ENCODE peak calls at places on chromosomes 16 and 17, in eight cellular contexts. E is psoas muscle, N is heart left ventricle, B is cardiac muscle cell, U is IMR-90, F is HL-60, L is prostate gland, M is SK-N-SH. G is an unnamed sample.

GRCh38 chr16:90018297-90019200 is 707 bp downstream of the DBNDD1 start:
- DNase-seq in M (peak), E (no peak), U (no peak), B (peak), L (peak), N (no peak), F (no peak), G (no peak)

GRCh38 chr17:45436161-45436560 is 3.5 kb upstream of the ARHGAP27 start:
- DNase-seq in E (no peak), B (no peak), M (peak), L (no peak), F (no peak), U (no peak), N (no peak), G (no peak)

GRCh38 chr16:24124291-24124690 is 131.8 kb upstream of the CACNG3 start:
- DNase-seq in B (no peak), E (no peak), F (no peak), U (no peak), N (no peak), L (no peak), M (no peak), G (no peak)

GRCh38 chr17:18026408-18026776 is 12.6 kb downstream of the ATPAF2 start:
- DNase-seq in N (peak), E (peak), M (peak), L (no peak), B (no peak), F (no peak), U (peak), G (no peak)

GRCh38 chr16:76577003-76577402 is 299.8 kb downstream of the CNTNAP4 start:
- DNase-seq in U (no peak), E (no peak), N (no peak), B (no peak), F (no peak), L (no peak), M (no peak), G (no peak)

GRCh38 chr16:87323727-87324410 is 6.7 kb upstream of the C16orf95 start:
- DNase-seq in L (no peak), U (no peak), M (no peak), F (no peak), N (peak), B (no peak), E (peak), G (no peak)

GRCh38 chr17:53472586-53472985 is 350.1 kb upstream of the KIF2B start:
- DNase-seq in U (no peak), N (no peak), L (no peak), F (no peak), E (no peak), M (no peak), B (no peak), G (peak)

GRCh38 chr16:89442990-89443726 is 47.2 kb downstream of the ANKRD11 start:
- DNase-seq in B (peak), M (peak), L (peak), U (peak), F (no peak), E (peak), N (peak), G (peak)

GRCh38 chr16:88070989-88071625 is 119.9 kb downstream of the BANP start:
- DNase-seq in L (no peak), F (no peak), M (no peak), B (no peak), U (no peak), N (peak), E (peak), G (no peak)

GRCh38 chr16:81478876-81479496 is 34.4 kb downstream of the CMIP start:
- DNase-seq in N (peak), M (no peak), E (peak), U (no peak), L (peak), F (no peak), B (no peak), G (no peak)

GRCh38 chr17:63517825-63518534 is 5.2 kb upstream of the KCNH6 start:
- DNase-seq in F (no peak), U (no peak), M (no peak), N (no peak), E (no peak), B (no peak), L (no peak), G (no peak)

GRCh38 chr17:69560987-69561441 is 146.5 kb downstream of the MAP2K6 start:
- DNase-seq in M (peak), U (peak), E (no peak), N (no peak), F (no peak), B (peak), L (no peak), G (no peak)

GRCh38 chr17:17698869-17699351 is 17.7 kb downstream of the RAI1 start:
- DNase-seq in L (no peak), F (no peak), N (no peak), U (peak), B (peak), M (no peak), E (peak), G (no peak)

GRCh38 chr16:56897026-56897799 is 32.2 kb downstream of the SLC12A3 start:
- DNase-seq in M (no peak), B (no peak), U (no peak), E (no peak), F (no peak), L (no peak), N (no peak), G (no peak)

GRCh38 chr17:3475812-3476686 is at the start of gene ASPA:
- DNase-seq in E (no peak), M (no peak), U (peak), N (no peak), B (no peak), L (no peak), F (no peak), G (no peak)

GRCh38 chr17:59331929-59332889 is 754 bp downstream of the YPEL2 start:
- DNase-seq in E (peak), U (no peak), M (peak), N (peak), B (peak), F (no peak), L (peak), G (no peak)

GRCh38 chr16:22264786-22265185 is 32.4 kb upstream of the POLR3E start:
- DNase-seq in E (no peak), M (peak), U (no peak), B (no peak), F (no peak), N (no peak), L (no peak), G (no peak)

GRCh38 chr17:49327835-49328784 is 33.9 kb downstream of the ZNF652 start:
- DNase-seq in E (no peak), F (no peak), U (peak), L (no peak), N (no peak), M (no peak), B (no peak), G (no peak)

GRCh38 chr17:28553000-28553505 is 629 bp upstream of the UNC119 start:
- DNase-seq in F (no peak), N (no peak), B (no peak), M (no peak), E (no peak), L (no peak), U (no peak), G (no peak)

GRCh38 chr17:61400058-61400785 is 579 bp downstream of the TBX2 start:
- DNase-seq in F (no peak), U (peak), L (no peak), B (peak), E (no peak), M (peak), N (peak), G (peak)

GRCh38 chr17:40025991-40026815 is 11.0 kb downstream of the CSF3 start:
- DNase-seq in U (no peak), B (no peak), N (no peak), F (no peak), M (no peak), E (no peak), L (peak), G (no peak)

GRCh38 chr16:48949636-48950035 is 332.0 kb downstream of the CBLN1 start:
- DNase-seq in U (peak), E (no peak), B (no peak), N (no peak), M (no peak), F (no peak), L (no peak), G (no peak)

GRCh38 chr16:65832679-65833078 is 533.8 kb upstream of the CDH5 start:
- DNase-seq in N (no peak), E (no peak), L (no peak), B (no peak), F (no peak), U (no peak), M (peak), G (no peak)

GRCh38 chr17:6376901-6377300 is 58.0 kb downstream of the AIPL1 start:
- DNase-seq in B (no peak), F (no peak), U (no peak), E (no peak), L (no peak), N (no peak), M (no peak), G (no peak)

GRCh38 chr17:3534881-3535252 is 22.7 kb downstream of the TRPV3 start:
- DNase-seq in E (peak), U (peak), L (no peak), B (peak), M (no peak), N (no peak), F (no peak), G (no peak)

GRCh38 chr17:59154721-59155438 is at the start of gene SKA2:
- DNase-seq in M (peak), L (peak), B (no peak), F (peak), E (peak), N (peak), U (no peak), G (peak)

GRCh38 chr17:38341035-38341721 is 2.6 kb downstream of the GPR179 start:
- DNase-seq in L (peak), F (no peak), N (peak), M (peak), E (peak), B (peak), U (no peak), G (no peak)

GRCh38 chr17:78999056-78999768 is 10.4 kb downstream of the CANT1 start:
- DNase-seq in B (no peak), L (no peak), N (peak), M (peak), U (no peak), F (no peak), E (no peak), G (no peak)

GRCh38 chr16:89540557-89540956 is 19.9 kb upstream of the RPL13 start:
- DNase-seq in F (no peak), B (no peak), N (no peak), L (no peak), U (no peak), M (no peak), E (no peak), G (no peak)

GRCh38 chr17:48310748-48311213 is 119.2 kb downstream of the SKAP1 start:
- DNase-seq in M (no peak), E (no peak), F (no peak), U (no peak), L (no peak), N (no peak), B (peak), G (no peak)

GRCh38 chr17:81566461-81567126 is 14.4 kb upstream of the FAAP100 start:
- DNase-seq in F (no peak), B (no peak), M (peak), U (peak), E (peak), L (peak), N (peak), G (peak)
- TF ChIP-seq CTCF in F (no peak), B (no peak), M (no peak), U (no peak), E (no peak), L (no peak), N (no peak), G (no peak)

DNA sequence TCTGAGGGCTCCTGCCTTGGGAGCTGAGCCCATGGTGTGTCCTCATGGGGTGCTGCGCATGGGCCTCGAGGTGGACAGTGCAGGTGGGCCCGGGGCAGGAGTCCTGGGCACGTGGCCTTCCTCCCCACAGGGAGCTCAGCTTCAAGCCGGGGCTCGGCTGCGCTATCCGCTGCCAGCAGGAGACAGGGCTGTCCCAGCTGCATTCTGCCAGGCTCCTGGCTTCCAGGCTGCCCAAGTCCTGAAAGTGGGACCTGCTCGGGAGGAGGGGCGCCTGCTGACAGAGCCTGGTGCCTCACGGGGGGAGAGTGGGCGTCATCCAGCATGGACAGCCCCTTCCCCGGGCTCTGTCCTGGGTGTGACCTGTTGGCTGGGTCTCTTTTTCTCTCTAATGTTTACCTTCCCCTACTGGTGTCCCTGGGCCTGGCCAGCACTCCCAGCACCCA is 7.1 kb downstream of the TRAF7 start:
- DNase-seq in L (no peak), N (no peak), B (no peak), M (no peak), E (no peak), U (no peak), F (no peak), G (no peak)
- H3K27ac ChIP-seq in L (peak), N (no peak), B (no peak), M (no peak), E (no peak), U (no peak), F (no peak), G (peak)

DNA sequence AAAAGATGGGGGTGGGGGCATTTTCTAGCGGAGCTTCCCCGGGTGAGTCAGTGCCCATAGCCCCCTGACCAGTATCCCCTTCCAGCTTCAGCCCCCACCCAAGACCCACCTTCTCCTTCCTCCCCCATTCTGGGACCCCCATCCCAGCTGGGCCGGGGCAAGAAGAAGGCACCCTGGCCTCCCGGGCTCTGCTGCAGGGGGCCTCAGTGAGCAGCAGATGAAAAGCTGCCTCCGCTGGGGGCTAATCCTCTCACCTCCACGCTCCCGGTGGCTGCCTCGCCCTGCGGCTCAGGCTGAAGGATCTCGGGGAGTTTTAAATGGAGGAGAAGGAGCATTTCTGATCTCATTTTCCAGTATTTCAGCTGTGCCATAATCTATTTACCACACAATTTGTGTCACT is 313.5 kb upstream of the TNRC6C start:
- DNase-seq in F (no peak), E (peak), M (no peak), U (no peak), B (no peak), N (no peak), L (no peak), G (no peak)
- TF ChIP-seq CTCF in F (no peak), E (peak), M (no peak), U (no peak), B (peak), N (peak), L (no peak), G (no peak)

GRCh38 chr16:4240624-4241023 is 1.3 kb downstream of the SRL start:
- DNase-seq in E (peak), U (no peak), B (peak), L (no peak), F (no peak), N (peak), M (peak), G (no peak)

GRCh38 chr16:4244254-4244812 is 2.5 kb upstream of the SRL start:
- DNase-seq in N (no peak), E (no peak), F (no peak), L (no peak), U (peak), B (peak), M (no peak), G (no peak)

GRCh38 chr16:4239682-4240175 is 2.2 kb downstream of the SRL start:
- DNase-seq in N (no peak), B (no peak), M (no peak), L (no peak), E (no peak), F (no peak), U (no peak), G (no peak)

GRCh38 chr16:4241601-4242270 is at the start of gene SRL:
- DNase-seq in N (peak), L (no peak), U (no peak), F (no peak), E (peak), M (peak), B (no peak), G (no peak)

DNA sequence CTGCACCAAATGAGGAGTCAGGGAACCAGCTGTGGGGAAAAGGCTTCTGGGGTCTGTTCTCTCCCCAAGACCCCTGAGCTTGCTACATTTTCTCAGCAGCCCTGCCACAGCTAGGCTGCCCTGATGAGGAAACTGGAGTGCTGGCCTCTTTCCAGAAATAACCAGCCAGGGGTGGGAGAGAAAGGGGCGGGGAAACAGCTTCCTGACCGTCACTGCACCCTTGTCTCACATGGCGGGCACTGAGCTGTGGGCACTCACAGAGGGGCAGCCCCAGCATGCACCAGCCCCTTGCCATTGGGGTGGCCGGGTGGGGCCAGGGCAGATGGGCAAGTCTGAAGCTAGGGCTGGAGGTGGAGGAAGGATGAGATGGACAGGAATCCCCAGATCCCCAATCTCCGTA is 2.9 kb downstream of the SRL start:
- DNase-seq in U (no peak), F (no peak), E (no peak), L (no peak), B (no peak), M (peak), N (no peak), G (no peak)
- H3K27ac ChIP-seq in U (no peak), F (no peak), E (peak), L (no peak), B (peak), M (no peak), N (peak), G (no peak)

GRCh38 chr16:1825864-1826690 is 548 bp downstream of the HAGH start:
- DNase-seq in U (peak), M (peak), B (peak), L (no peak), E (no peak), N (peak), F (peak), G (no peak)
- TF ChIP-seq CTCF in U (peak), M (no peak), B (no peak), L (no peak), E (peak), N (no peak), F (no peak), G (no peak)

GRCh38 chr17:57928898-57929297 is 26.3 kb downstream of the CUEDC1 start:
- DNase-seq in E (no peak), B (no peak), F (no peak), L (no peak), U (no peak), N (peak), M (no peak), G (no peak)

GRCh38 chr17:57925361-57925990 is 29.7 kb downstream of the CUEDC1 start:
- DNase-seq in U (no peak), M (peak), E (peak), F (no peak), B (no peak), L (no peak), N (no peak), G (no peak)

GRCh38 chr17:57926723-57927047 is 28.5 kb downstream of the CUEDC1 start:
- DNase-seq in B (no peak), E (peak), N (no peak), U (no peak), F (no peak), L (no peak), M (no peak), G (no peak)

GRCh38 chr17:57929392-57929791 is 25.8 kb downstream of the CUEDC1 start:
- DNase-seq in N (no peak), E (peak), B (no peak), L (no peak), M (no peak), U (no peak), F (no peak), G (no peak)

GRCh38 chr17:57927048-57927723 is 28.0 kb downstream of the CUEDC1 start:
- DNase-seq in N (peak), U (peak), E (peak), F (no peak), M (peak), L (peak), B (no peak), G (peak)
- H3K27ac ChIP-seq in N (peak), U (peak), E (peak), F (no peak), M (peak), L (peak), B (no peak), G (peak)

DNA sequence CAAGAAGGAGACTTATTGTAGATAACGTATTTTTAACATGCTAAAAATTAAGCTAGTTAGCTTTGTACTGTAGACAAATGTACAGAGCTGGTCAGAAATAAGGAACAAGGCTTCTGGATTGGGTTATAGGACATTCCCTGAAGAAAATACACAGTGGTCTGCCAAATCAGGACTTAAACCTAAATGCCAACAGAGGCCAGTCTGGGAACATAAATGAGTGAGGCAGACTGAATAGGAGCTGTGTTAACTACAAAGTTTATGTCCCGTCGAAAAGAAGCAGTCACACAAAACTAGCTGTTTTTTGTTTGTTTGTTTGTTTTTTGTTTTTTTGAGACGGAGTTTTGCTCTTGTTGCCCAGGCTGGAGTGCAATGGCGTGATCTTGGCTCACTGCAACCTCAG is 120.4 kb upstream of the C17orf78 start:
- DNase-seq in L (no peak), B (no peak), U (no peak), N (no peak), F (no peak), M (no peak), E (no peak), G (no peak)
- TF ChIP-seq CTCF in L (no peak), B (no peak), U (no peak), N (no peak), F (no peak), M (no peak), E (no peak), G (no peak)